ENCODE peak calls at places on chromosomes 16 and 17, in eight cellular contexts. One of them, this sample, is unnamed.

GRCh38 chr17:36459601-36460000 is 26.9 kb upstream of the ZNHIT3 start:
- DNase-seq in foreskin fibroblast: no peak
- DNase-seq in ascending aorta: no peak
- DNase-seq in C1 segment of cervical spinal cord: no peak
- DNase-seq in non-pigmented ciliary epithelial cell: no peak
- DNase-seq in OCI-M1: no peak
- DNase-seq in iPS-NIHi11: no peak
- DNase-seq in activated T-cell treated with anti-CD3 and anti-CD28 coated beads for 1 hour: no peak
- DNase-seq in this sample: no peak

GRCh38 chr16:49587051-49587450 is 213.4 kb downstream of the C16orf78 start:
- DNase-seq in iPS-NIHi11: no peak
- DNase-seq in foreskin fibroblast: no peak
- DNase-seq in ascending aorta: peak
- DNase-seq in activated T-cell treated with anti-CD3 and anti-CD28 coated beads for 1 hour: no peak
- DNase-seq in non-pigmented ciliary epithelial cell: no peak
- DNase-seq in C1 segment of cervical spinal cord: no peak
- DNase-seq in OCI-M1: no peak
- DNase-seq in this sample: no peak

GRCh38 chr16:397736-398332 is 835 bp downstream of the NME4 start:
- DNase-seq in foreskin fibroblast: peak
- DNase-seq in C1 segment of cervical spinal cord: no peak
- DNase-seq in activated T-cell treated with anti-CD3 and anti-CD28 coated beads for 1 hour: no peak
- DNase-seq in non-pigmented ciliary epithelial cell: no peak
- DNase-seq in OCI-M1: peak
- DNase-seq in iPS-NIHi11: peak
- DNase-seq in ascending aorta: peak
- DNase-seq in this sample: peak

GRCh38 chr16:13999895-14000425 is 71.2 kb upstream of the MRTFB start:
- DNase-seq in OCI-M1: peak
- DNase-seq in ascending aorta: peak
- DNase-seq in non-pigmented ciliary epithelial cell: no peak
- DNase-seq in foreskin fibroblast: no peak
- DNase-seq in C1 segment of cervical spinal cord: no peak
- DNase-seq in activated T-cell treated with anti-CD3 and anti-CD28 coated beads for 1 hour: no peak
- DNase-seq in iPS-NIHi11: no peak
- DNase-seq in this sample: no peak

GRCh38 chr17:83155128-83156081 is 76.0 kb downstream of the METRNL start:
- DNase-seq in non-pigmented ciliary epithelial cell: peak
- DNase-seq in ascending aorta: peak
- DNase-seq in activated T-cell treated with anti-CD3 and anti-CD28 coated beads for 1 hour: no peak
- DNase-seq in foreskin fibroblast: peak
- DNase-seq in C1 segment of cervical spinal cord: no peak
- DNase-seq in OCI-M1: no peak
- DNase-seq in iPS-NIHi11: no peak
- DNase-seq in this sample: no peak

GRCh38 chr17:65627892-65628622 is 66.6 kb upstream of the AXIN2 start:
- DNase-seq in OCI-M1: no peak
- DNase-seq in iPS-NIHi11: no peak
- DNase-seq in non-pigmented ciliary epithelial cell: peak
- DNase-seq in ascending aorta: peak
- DNase-seq in activated T-cell treated with anti-CD3 and anti-CD28 coated beads for 1 hour: no peak
- DNase-seq in C1 segment of cervical spinal cord: no peak
- DNase-seq in foreskin fibroblast: peak
- DNase-seq in this sample: no peak

GRCh38 chr17:45870342-45870974 is 23.9 kb upstream of the MAPT start:
- DNase-seq in ascending aorta: no peak
- DNase-seq in foreskin fibroblast: no peak
- DNase-seq in activated T-cell treated with anti-CD3 and anti-CD28 coated beads for 1 hour: no peak
- DNase-seq in OCI-M1: no peak
- DNase-seq in non-pigmented ciliary epithelial cell: no peak
- DNase-seq in C1 segment of cervical spinal cord: no peak
- DNase-seq in iPS-NIHi11: no peak
- DNase-seq in this sample: no peak

GRCh38 chr16:67647111-67647651 is 2.2 kb downstream of the CARMIL2 start:
- DNase-seq in non-pigmented ciliary epithelial cell: no peak
- DNase-seq in foreskin fibroblast: no peak
- DNase-seq in C1 segment of cervical spinal cord: no peak
- DNase-seq in activated T-cell treated with anti-CD3 and anti-CD28 coated beads for 1 hour: no peak
- DNase-seq in OCI-M1: no peak
- DNase-seq in ascending aorta: no peak
- DNase-seq in iPS-NIHi11: no peak
- DNase-seq in this sample: no peak

GRCh38 chr17:45341389-45342158 is 24.8 kb upstream of the MAP3K14 start:
- DNase-seq in non-pigmented ciliary epithelial cell: peak
- DNase-seq in foreskin fibroblast: peak
- DNase-seq in iPS-NIHi11: peak
- DNase-seq in activated T-cell treated with anti-CD3 and anti-CD28 coated beads for 1 hour: no peak
- DNase-seq in OCI-M1: no peak
- DNase-seq in C1 segment of cervical spinal cord: no peak
- DNase-seq in ascending aorta: peak
- DNase-seq in this sample: no peak

GRCh38 chr17:33952425-33952824 is 302.7 kb upstream of the CCL2 start:
- DNase-seq in foreskin fibroblast: no peak
- DNase-seq in C1 segment of cervical spinal cord: no peak
- DNase-seq in activated T-cell treated with anti-CD3 and anti-CD28 coated beads for 1 hour: no peak
- DNase-seq in non-pigmented ciliary epithelial cell: no peak
- DNase-seq in iPS-NIHi11: no peak
- DNase-seq in OCI-M1: no peak
- DNase-seq in ascending aorta: no peak
- DNase-seq in this sample: no peak

GRCh38 chr17:16106161-16106891 is 106.7 kb downstream of the TTC19 start:
- DNase-seq in foreskin fibroblast: peak
- DNase-seq in non-pigmented ciliary epithelial cell: no peak
- DNase-seq in OCI-M1: peak
- DNase-seq in activated T-cell treated with anti-CD3 and anti-CD28 coated beads for 1 hour: no peak
- DNase-seq in iPS-NIHi11: no peak
- DNase-seq in C1 segment of cervical spinal cord: no peak
- DNase-seq in ascending aorta: no peak
- DNase-seq in this sample: no peak

GRCh38 chr17:57412520-57413096 is 156.3 kb downstream of the MSI2 start:
- DNase-seq in iPS-NIHi11: no peak
- DNase-seq in C1 segment of cervical spinal cord: no peak
- DNase-seq in OCI-M1: no peak
- DNase-seq in non-pigmented ciliary epithelial cell: no peak
- DNase-seq in foreskin fibroblast: no peak
- DNase-seq in activated T-cell treated with anti-CD3 and anti-CD28 coated beads for 1 hour: no peak
- DNase-seq in ascending aorta: no peak
- DNase-seq in this sample: no peak

GRCh38 chr17:34071891-34072420 is 183.1 kb upstream of the CCL2 start:
- DNase-seq in foreskin fibroblast: no peak
- DNase-seq in non-pigmented ciliary epithelial cell: no peak
- DNase-seq in ascending aorta: no peak
- DNase-seq in OCI-M1: no peak
- DNase-seq in C1 segment of cervical spinal cord: no peak
- DNase-seq in iPS-NIHi11: peak
- DNase-seq in activated T-cell treated with anti-CD3 and anti-CD28 coated beads for 1 hour: no peak
- DNase-seq in this sample: no peak

GRCh38 chr16:59341368-59341767 is 607.3 kb upstream of the GOT2 start:
- DNase-seq in foreskin fibroblast: no peak
- DNase-seq in C1 segment of cervical spinal cord: no peak
- DNase-seq in non-pigmented ciliary epithelial cell: no peak
- DNase-seq in activated T-cell treated with anti-CD3 and anti-CD28 coated beads for 1 hour: no peak
- DNase-seq in ascending aorta: no peak
- DNase-seq in OCI-M1: peak
- DNase-seq in iPS-NIHi11: no peak
- DNase-seq in this sample: no peak

GRCh38 chr17:49402706-49403105 is 12.0 kb downstream of the PHB1 start:
- DNase-seq in activated T-cell treated with anti-CD3 and anti-CD28 coated beads for 1 hour: no peak
- DNase-seq in foreskin fibroblast: no peak
- DNase-seq in ascending aorta: no peak
- DNase-seq in iPS-NIHi11: no peak
- DNase-seq in C1 segment of cervical spinal cord: no peak
- DNase-seq in non-pigmented ciliary epithelial cell: no peak
- DNase-seq in OCI-M1: no peak
- DNase-seq in this sample: no peak

GRCh38 chr17:16929281-16929680 is 42.6 kb downstream of the TNFRSF13B start:
- DNase-seq in non-pigmented ciliary epithelial cell: no peak
- DNase-seq in activated T-cell treated with anti-CD3 and anti-CD28 coated beads for 1 hour: no peak
- DNase-seq in C1 segment of cervical spinal cord: no peak
- DNase-seq in OCI-M1: no peak
- DNase-seq in iPS-NIHi11: no peak
- DNase-seq in foreskin fibroblast: no peak
- DNase-seq in ascending aorta: no peak
- DNase-seq in this sample: no peak

This sample was measured in memory B cell.